ENCODE peak calls at places on chromosome 19, in five cellular contexts. U, V, D, O and S are unnamed samples.

GRCh38 chr19:45322311-45322710 is 364 bp downstream of the CKM start:
- DNase-seq in U (no peak), V (no peak), D (no peak), O (no peak), S (no peak)

GRCh38 chr19:42270346-42271044 is 1.4 kb downstream of the CIC start:
- DNase-seq in U (peak; percentile 82), V (no peak), D (peak; percentile 58), O (no peak), S (no peak)

GRCh38 chr19:28705008-28705407 is 507.9 kb downstream of the UQCRFS1 start:
- DNase-seq in U (no peak), V (no peak), D (no peak), O (no peak), S (peak; percentile 24)

GRCh38 chr19:53927745-53928144 is 18.7 kb downstream of the CACNG7 start:
- DNase-seq in U (no peak), V (no peak), D (peak; percentile 30), O (no peak), S (no peak)

GRCh38 chr19:1027953-1028902 is 1.8 kb downstream of the CNN2 start:
- DNase-seq in U (peak; percentile 78), V (no peak), D (peak; percentile 43), O (peak; percentile 62), S (no peak)

GRCh38 chr19:4976412-4977298 is 7.7 kb downstream of the KDM4B start:
- DNase-seq in U (peak; percentile 93), V (no peak), D (no peak), O (peak; percentile 65), S (no peak)

GRCh38 chr19:7336321-7336973 is 12.3 kb upstream of the ARHGEF18 start:
- DNase-seq in U (no peak), V (no peak), D (no peak), O (no peak), S (no peak)

GRCh38 chr19:46958542-46958941 is 61.1 kb upstream of the NPAS1 start:
- DNase-seq in U (no peak), V (no peak), D (no peak), O (no peak), S (no peak)

GRCh38 chr19:48644839-48645651 is 942 bp downstream of the CA11 start:
- DNase-seq in U (peak; percentile 86), V (peak; percentile 45), D (peak; percentile 58), O (peak; percentile 68), S (no peak)

GRCh38 chr19:7992575-7992974 is 12.9 kb downstream of the ELAVL1 start:
- DNase-seq in U (no peak), V (no peak), D (no peak), O (no peak), S (no peak)

GRCh38 chr19:18109731-18110671 is 12.4 kb downstream of the MAST3 start:
- DNase-seq in U (peak; percentile 80), V (no peak), D (no peak), O (peak; percentile 69), S (peak; percentile 12)

GRCh38 chr19:4429266-4430200 is 27.1 kb downstream of the CHAF1A start:
- DNase-seq in U (no peak), V (no peak), D (no peak), O (no peak), S (no peak)

GRCh38 chr19:40603071-40603718 is 2.0 kb downstream of the LTBP4 start:
- DNase-seq in U (no peak), V (no peak), D (peak; percentile 15), O (no peak), S (no peak)

GRCh38 chr19:48713041-48713863 is 6.3 kb downstream of the MAMSTR start:
- DNase-seq in U (peak; percentile 53), V (no peak), D (no peak), O (no peak), S (no peak)